ENCODE peak calls at places on chromosomes 13 and 19, in six cellular contexts. One of them, this sample, is unnamed.

GRCh38 chr13:37443538-37443937 is 155.0 kb downstream of the POSTN start:
- DNase-seq in NCI-H774: no peak
- DNase-seq in D341Med: no peak
- DNase-seq in breast epithelium: no peak
- DNase-seq in LoVo: no peak
- DNase-seq in thoracic aorta: no peak
- DNase-seq in this sample: no peak

GRCh38 chr13:99278199-99278598 is 20.0 kb upstream of the GPR18 start:
- DNase-seq in NCI-H774: no peak
- DNase-seq in thoracic aorta: no peak
- DNase-seq in D341Med: no peak
- DNase-seq in LoVo: no peak
- DNase-seq in breast epithelium: no peak
- DNase-seq in this sample: no peak

GRCh38 chr13:36453518-36453917 is 21.2 kb downstream of the CCNA1 start:
- DNase-seq in LoVo: no peak
- DNase-seq in D341Med: peak
- DNase-seq in NCI-H774: no peak
- DNase-seq in thoracic aorta: no peak
- DNase-seq in breast epithelium: no peak
- DNase-seq in this sample: no peak

GRCh38 chr13:91331047-91331915 is 16.2 kb upstream of the MIR17HG start:
- DNase-seq in D341Med: no peak
- DNase-seq in LoVo: no peak
- DNase-seq in thoracic aorta: no peak
- DNase-seq in breast epithelium: no peak
- DNase-seq in NCI-H774: no peak
- DNase-seq in this sample: no peak

GRCh38 chr13:19153782-19154450 is 27.7 kb downstream of the TUBA3C start:
- DNase-seq in NCI-H774: no peak
- DNase-seq in LoVo: no peak
- DNase-seq in breast epithelium: no peak
- DNase-seq in D341Med: no peak
- DNase-seq in thoracic aorta: no peak
- DNase-seq in this sample: no peak

GRCh38 chr19:47697863-47698609 is 15.2 kb upstream of the EHD2 start:
- DNase-seq in breast epithelium: peak
- DNase-seq in thoracic aorta: no peak
- DNase-seq in NCI-H774: peak
- DNase-seq in D341Med: peak
- DNase-seq in LoVo: peak
- DNase-seq in this sample: peak

GRCh38 chr13:101452519-101453485 is at the start of gene ITGBL1:
- DNase-seq in breast epithelium: no peak
- DNase-seq in LoVo: no peak
- DNase-seq in D341Med: peak
- DNase-seq in NCI-H774: no peak
- DNase-seq in thoracic aorta: no peak
- DNase-seq in this sample: no peak

GRCh38 chr19:31943778-31944177 is 401.6 kb upstream of the ZNF507 start:
- DNase-seq in breast epithelium: no peak
- DNase-seq in thoracic aorta: no peak
- DNase-seq in D341Med: no peak
- DNase-seq in LoVo: no peak
- DNase-seq in NCI-H774: no peak
- DNase-seq in this sample: no peak

This sample was measured in NCI-H1694 treated with DMSO at 0.1 percent for 48 hours.